ENCODE peak calls at places on chromosomes 2 and 18, in five cellular contexts. One of them, this sample, is unnamed.

GRCh38 chr2:234203135-234203984 is 152.9 kb downstream of the SPP2 start:
- DNase-seq in midbrain: no peak
- DNase-seq in SW480: peak
- DNase-seq in SJSA1: peak
- DNase-seq in stimulated activated CD4-positive, alpha-beta T cell treated with anti-CD3 and anti-CD28 coated beads, Interleukin-12 subunit alpha, Interleukin-12 subunit beta, amount 100 ng/mL, for 4 hours: no peak
- DNase-seq in this sample: no peak

GRCh38 chr18:79526468-79527460 is 131.0 kb downstream of the NFATC1 start:
- DNase-seq in midbrain: no peak
- DNase-seq in SW480: no peak
- DNase-seq in SJSA1: no peak
- DNase-seq in stimulated activated CD4-positive, alpha-beta T cell treated with anti-CD3 and anti-CD28 coated beads, Interleukin-12 subunit alpha, Interleukin-12 subunit beta, amount 100 ng/mL, for 4 hours: no peak
- DNase-seq in this sample: no peak

GRCh38 chr2:63735931-63736820 is 105.5 kb upstream of the UGP2 start:
- DNase-seq in midbrain: no peak
- DNase-seq in SW480: no peak
- DNase-seq in SJSA1: no peak
- DNase-seq in stimulated activated CD4-positive, alpha-beta T cell treated with anti-CD3 and anti-CD28 coated beads, Interleukin-12 subunit alpha, Interleukin-12 subunit beta, amount 100 ng/mL, for 4 hours: no peak
- DNase-seq in this sample: no peak

GRCh38 chr2:23381498-23381897 is 3.5 kb upstream of the KLHL29 start:
- DNase-seq in midbrain: no peak
- DNase-seq in SW480: peak
- DNase-seq in SJSA1: no peak
- DNase-seq in stimulated activated CD4-positive, alpha-beta T cell treated with anti-CD3 and anti-CD28 coated beads, Interleukin-12 subunit alpha, Interleukin-12 subunit beta, amount 100 ng/mL, for 4 hours: no peak
- DNase-seq in this sample: no peak

GRCh38 chr18:42192251-42193248 is 237.5 kb downstream of the PIK3C3 start:
- DNase-seq in midbrain: peak
- DNase-seq in SW480: peak
- DNase-seq in SJSA1: no peak
- DNase-seq in stimulated activated CD4-positive, alpha-beta T cell treated with anti-CD3 and anti-CD28 coated beads, Interleukin-12 subunit alpha, Interleukin-12 subunit beta, amount 100 ng/mL, for 4 hours: no peak
- DNase-seq in this sample: no peak

GRCh38 chr2:152594022-152594712 is 123.1 kb downstream of the PRPF40A start:
- DNase-seq in midbrain: peak
- DNase-seq in SW480: no peak
- DNase-seq in SJSA1: no peak
- DNase-seq in stimulated activated CD4-positive, alpha-beta T cell treated with anti-CD3 and anti-CD28 coated beads, Interleukin-12 subunit alpha, Interleukin-12 subunit beta, amount 100 ng/mL, for 4 hours: no peak
- DNase-seq in this sample: peak

GRCh38 chr2:241804326-241805276 is 4.4 kb upstream of the NEU4 start:
- DNase-seq in midbrain: no peak
- DNase-seq in SW480: no peak
- DNase-seq in SJSA1: peak
- DNase-seq in stimulated activated CD4-positive, alpha-beta T cell treated with anti-CD3 and anti-CD28 coated beads, Interleukin-12 subunit alpha, Interleukin-12 subunit beta, amount 100 ng/mL, for 4 hours: peak
- DNase-seq in this sample: no peak

GRCh38 chr2:135052997-135053474 is 944 bp downstream of the RAB3GAP1 start:
- DNase-seq in midbrain: no peak
- DNase-seq in SW480: no peak
- DNase-seq in SJSA1: no peak
- DNase-seq in stimulated activated CD4-positive, alpha-beta T cell treated with anti-CD3 and anti-CD28 coated beads, Interleukin-12 subunit alpha, Interleukin-12 subunit beta, amount 100 ng/mL, for 4 hours: peak
- DNase-seq in this sample: no peak

GRCh38 chr2:81984969-81985637 is 1680.6 kb upstream of the LRRTM1 start:
- DNase-seq in midbrain: no peak
- DNase-seq in SW480: no peak
- DNase-seq in SJSA1: no peak
- DNase-seq in stimulated activated CD4-positive, alpha-beta T cell treated with anti-CD3 and anti-CD28 coated beads, Interleukin-12 subunit alpha, Interleukin-12 subunit beta, amount 100 ng/mL, for 4 hours: no peak
- DNase-seq in this sample: no peak

GRCh38 chr2:208179028-208179609 is 10.7 kb downstream of the C2orf80 start:
- DNase-seq in midbrain: no peak
- DNase-seq in SW480: peak
- DNase-seq in SJSA1: no peak
- DNase-seq in stimulated activated CD4-positive, alpha-beta T cell treated with anti-CD3 and anti-CD28 coated beads, Interleukin-12 subunit alpha, Interleukin-12 subunit beta, amount 100 ng/mL, for 4 hours: no peak
- DNase-seq in this sample: no peak

GRCh38 chr18:34592961-34593382 is 117.1 kb upstream of the DTNA start:
- DNase-seq in midbrain: peak
- DNase-seq in SW480: peak
- DNase-seq in SJSA1: peak
- DNase-seq in stimulated activated CD4-positive, alpha-beta T cell treated with anti-CD3 and anti-CD28 coated beads, Interleukin-12 subunit alpha, Interleukin-12 subunit beta, amount 100 ng/mL, for 4 hours: no peak
- DNase-seq in this sample: no peak

GRCh38 chr18:55138401-55138800 is 179.1 kb upstream of the CCDC68 start:
- DNase-seq in midbrain: no peak
- DNase-seq in SW480: no peak
- DNase-seq in SJSA1: no peak
- DNase-seq in stimulated activated CD4-positive, alpha-beta T cell treated with anti-CD3 and anti-CD28 coated beads, Interleukin-12 subunit alpha, Interleukin-12 subunit beta, amount 100 ng/mL, for 4 hours: no peak
- DNase-seq in this sample: no peak

GRCh38 chr18:45621068-45621511 is 5.8 kb downstream of the SLC14A2 start:
- DNase-seq in midbrain: peak
- DNase-seq in SW480: peak
- DNase-seq in SJSA1: peak
- DNase-seq in stimulated activated CD4-positive, alpha-beta T cell treated with anti-CD3 and anti-CD28 coated beads, Interleukin-12 subunit alpha, Interleukin-12 subunit beta, amount 100 ng/mL, for 4 hours: peak
- DNase-seq in this sample: peak

GRCh38 chr2:27724191-27724590 is 47.3 kb upstream of the MRPL33 start:
- DNase-seq in midbrain: no peak
- DNase-seq in SW480: no peak
- DNase-seq in SJSA1: no peak
- DNase-seq in stimulated activated CD4-positive, alpha-beta T cell treated with anti-CD3 and anti-CD28 coated beads, Interleukin-12 subunit alpha, Interleukin-12 subunit beta, amount 100 ng/mL, for 4 hours: no peak
- DNase-seq in this sample: no peak

GRCh38 chr2:99819766-99820165 is 322.6 kb downstream of the AFF3 start:
- DNase-seq in midbrain: no peak
- DNase-seq in SW480: no peak
- DNase-seq in SJSA1: no peak
- DNase-seq in stimulated activated CD4-positive, alpha-beta T cell treated with anti-CD3 and anti-CD28 coated beads, Interleukin-12 subunit alpha, Interleukin-12 subunit beta, amount 100 ng/mL, for 4 hours: no peak
- DNase-seq in this sample: no peak

GRCh38 chr18:51522821-51523220 is 325.3 kb upstream of the MEX3C start:
- DNase-seq in midbrain: no peak
- DNase-seq in SW480: no peak
- DNase-seq in SJSA1: no peak
- DNase-seq in stimulated activated CD4-positive, alpha-beta T cell treated with anti-CD3 and anti-CD28 coated beads, Interleukin-12 subunit alpha, Interleukin-12 subunit beta, amount 100 ng/mL, for 4 hours: no peak
- DNase-seq in this sample: no peak

GRCh38 chr2:217934321-217935131 is 68.3 kb downstream of the TNS1 start:
- DNase-seq in midbrain: peak
- DNase-seq in SW480: no peak
- DNase-seq in SJSA1: peak
- DNase-seq in stimulated activated CD4-positive, alpha-beta T cell treated with anti-CD3 and anti-CD28 coated beads, Interleukin-12 subunit alpha, Interleukin-12 subunit beta, amount 100 ng/mL, for 4 hours: no peak
- DNase-seq in this sample: peak

GRCh38 chr2:30414951-30415350 is 32.1 kb upstream of the LCLAT1 start:
- DNase-seq in midbrain: no peak
- DNase-seq in SW480: no peak
- DNase-seq in SJSA1: no peak
- DNase-seq in stimulated activated CD4-positive, alpha-beta T cell treated with anti-CD3 and anti-CD28 coated beads, Interleukin-12 subunit alpha, Interleukin-12 subunit beta, amount 100 ng/mL, for 4 hours: no peak
- DNase-seq in this sample: no peak

GRCh38 chr2:186256540-186256939 is 229.5 kb upstream of the ZC3H15 start:
- DNase-seq in midbrain: peak
- DNase-seq in SW480: peak
- DNase-seq in SJSA1: no peak
- DNase-seq in stimulated activated CD4-positive, alpha-beta T cell treated with anti-CD3 and anti-CD28 coated beads, Interleukin-12 subunit alpha, Interleukin-12 subunit beta, amount 100 ng/mL, for 4 hours: no peak
- DNase-seq in this sample: peak

GRCh38 chr2:236317938-236318396 is 53.8 kb upstream of the ASB18 start:
- DNase-seq in midbrain: no peak
- DNase-seq in SW480: no peak
- DNase-seq in SJSA1: no peak
- DNase-seq in stimulated activated CD4-positive, alpha-beta T cell treated with anti-CD3 and anti-CD28 coated beads, Interleukin-12 subunit alpha, Interleukin-12 subunit beta, amount 100 ng/mL, for 4 hours: no peak
- DNase-seq in this sample: no peak

GRCh38 chr18:31102020-31102684 is at the start of gene DSC2:
- DNase-seq in midbrain: no peak
- DNase-seq in SW480: peak
- DNase-seq in SJSA1: no peak
- DNase-seq in stimulated activated CD4-positive, alpha-beta T cell treated with anti-CD3 and anti-CD28 coated beads, Interleukin-12 subunit alpha, Interleukin-12 subunit beta, amount 100 ng/mL, for 4 hours: no peak
- DNase-seq in this sample: no peak

GRCh38 chr2:157957596-157957995 is 81.5 kb upstream of the ACVR1 start:
- DNase-seq in midbrain: no peak
- DNase-seq in SW480: no peak
- DNase-seq in SJSA1: no peak
- DNase-seq in stimulated activated CD4-positive, alpha-beta T cell treated with anti-CD3 and anti-CD28 coated beads, Interleukin-12 subunit alpha, Interleukin-12 subunit beta, amount 100 ng/mL, for 4 hours: no peak
- DNase-seq in this sample: no peak

GRCh38 chr2:96267159-96267971 is 1.3 kb downstream of the CIAO1 start:
- DNase-seq in midbrain: no peak
- DNase-seq in SW480: peak
- DNase-seq in SJSA1: peak
- DNase-seq in stimulated activated CD4-positive, alpha-beta T cell treated with anti-CD3 and anti-CD28 coated beads, Interleukin-12 subunit alpha, Interleukin-12 subunit beta, amount 100 ng/mL, for 4 hours: peak
- DNase-seq in this sample: no peak

GRCh38 chr2:30104273-30104672 is 42.5 kb upstream of the YPEL5 start:
- DNase-seq in midbrain: no peak
- DNase-seq in SW480: no peak
- DNase-seq in SJSA1: no peak
- DNase-seq in stimulated activated CD4-positive, alpha-beta T cell treated with anti-CD3 and anti-CD28 coated beads, Interleukin-12 subunit alpha, Interleukin-12 subunit beta, amount 100 ng/mL, for 4 hours: no peak
- DNase-seq in this sample: no peak

GRCh38 chr2:42296226-42296625 is 64.8 kb downstream of the COX7A2L start:
- DNase-seq in midbrain: no peak
- DNase-seq in SW480: no peak
- DNase-seq in SJSA1: no peak
- DNase-seq in stimulated activated CD4-positive, alpha-beta T cell treated with anti-CD3 and anti-CD28 coated beads, Interleukin-12 subunit alpha, Interleukin-12 subunit beta, amount 100 ng/mL, for 4 hours: no peak
- DNase-seq in this sample: no peak

This sample was measured in NCI-H446 treated with DMSO at 0.1 percent for 48 hours.